ENCODE peak calls at places on chromosomes 5 and 9, in nine cellular contexts. I is adrenal gland; S is CD8-positive, alpha-beta memory T cell; Y is upper lobe of right lung; X is A549; G is astrocyte of the cerebellum; W is prostate gland; T is fibroblast of pulmonary artery; N is mucosa of descending colon. A is an unnamed sample.
A peak's percentile ranks its signal among the peaks of the same experiment; 100 is the strongest.

GRCh38 chr9:117763314-117763713 is 59.1 kb downstream of the TLR4 start:
- DNase-seq in I (peak; percentile 11), S (no peak), Y (no peak), X (no peak), G (no peak), W (no peak), T (peak; percentile 29), N (no peak), A (peak; percentile 31)

GRCh38 chr5:157516626-157517325 is 56.8 kb downstream of the NIPAL4 start:
- DNase-seq in I (peak; percentile 91), S (no peak), Y (no peak), X (peak; percentile 52), G (peak; percentile 80), W (peak; percentile 16), T (peak; percentile 93), N (no peak), A (peak; percentile 82)

GRCh38 chr5:159851053-159851452 is 65.2 kb upstream of the ADRA1B start:
- DNase-seq in I (no peak), S (no peak), Y (no peak), X (no peak), G (no peak), W (no peak), T (no peak), N (no peak), A (no peak)

GRCh38 chr5:141560725-141561483 is 57.9 kb downstream of the DIAPH1 start:
- DNase-seq in I (peak; percentile 92), S (no peak), Y (peak; percentile 71), X (peak; percentile 73), G (peak; percentile 98), W (peak; percentile 86), T (peak; percentile 99), N (peak; percentile 69), A (peak; percentile 87)

GRCh38 chr5:97224112-97224750 is 41.2 kb upstream of the RIOK2 start:
- DNase-seq in I (no peak), S (no peak), Y (no peak), X (peak; percentile 5), G (peak; percentile 28), W (no peak), T (peak; percentile 13), N (no peak), A (peak; percentile 68)

GRCh38 chr9:28365020-28365640 is 791.8 kb upstream of the C9orf72 start:
- DNase-seq in I (no peak), S (no peak), Y (no peak), X (no peak), G (no peak), W (no peak), T (no peak), N (no peak), A (no peak)

GRCh38 chr9:89603629-89604462 is 966 bp upstream of the GADD45G start:
- DNase-seq in I (peak; percentile 90), S (peak; percentile 21), Y (peak; percentile 88), X (peak; percentile 72), G (no peak), W (peak; percentile 69), T (peak; percentile 33), N (peak; percentile 83), A (no peak)

GRCh38 chr5:18772475-18772874 is 1138.2 kb downstream of the TAF11L14 start:
- DNase-seq in I (no peak), S (no peak), Y (no peak), X (peak; percentile 37), G (peak; percentile 3), W (no peak), T (peak; percentile 2), N (no peak), A (no peak)

GRCh38 chr9:116855881-116856662 is 169.0 kb downstream of the TRIM32 start:
- DNase-seq in I (peak; percentile 7), S (no peak), Y (no peak), X (no peak), G (no peak), W (peak; percentile 77), T (no peak), N (no peak), A (no peak)

GRCh38 chr9:115733318-115733717 is 420.3 kb upstream of the PAPPA start:
- DNase-seq in I (no peak), S (no peak), Y (no peak), X (no peak), G (no peak), W (no peak), T (no peak), N (no peak), A (no peak)

GRCh38 chr9:94607340-94607695 is 13.7 kb upstream of the FBP2 start:
- DNase-seq in I (no peak), S (no peak), Y (no peak), X (no peak), G (no peak), W (no peak), T (no peak), N (no peak), A (no peak)

GRCh38 chr5:62133426-62133825 is 172.6 kb upstream of the KIF2A start:
- DNase-seq in I (no peak), S (no peak), Y (no peak), X (no peak), G (no peak), W (no peak), T (no peak), N (no peak), A (no peak)

GRCh38 chr9:35105571-35106342 is 2.8 kb upstream of the STOML2 start:
- DNase-seq in I (no peak), S (no peak), Y (peak; percentile 53), X (no peak), G (no peak), W (no peak), T (no peak), N (no peak), A (no peak)

GRCh38 chr5:81646469-81646868 is 104.4 kb downstream of the SSBP2 start:
- DNase-seq in I (no peak), S (no peak), Y (no peak), X (no peak), G (no peak), W (no peak), T (no peak), N (no peak), A (no peak)

GRCh38 chr9:134564431-134565170 is 77.0 kb upstream of the COL5A1 start:
- DNase-seq in I (no peak), S (no peak), Y (peak; percentile 10), X (no peak), G (peak; percentile 95), W (no peak), T (peak; percentile 59), N (no peak), A (no peak)

GRCh38 chr5:158639876-158640570 is 459.7 kb downstream of the EBF1 start:
- DNase-seq in I (no peak), S (no peak), Y (no peak), X (no peak), G (no peak), W (no peak), T (peak; percentile 4), N (no peak), A (no peak)

GRCh38 chr5:62138607-62139006 is 167.4 kb upstream of the KIF2A start:
- DNase-seq in I (no peak), S (no peak), Y (no peak), X (no peak), G (no peak), W (no peak), T (no peak), N (no peak), A (no peak)

GRCh38 chr9:80948876-80949275 is 740.5 kb downstream of the TLE1 start:
- DNase-seq in I (no peak), S (no peak), Y (no peak), X (no peak), G (no peak), W (no peak), T (no peak), N (no peak), A (no peak)
- H3K4me3 ChIP-seq in I (no peak overlapping the region), S (no peak overlapping the region), Y (no peak overlapping the region), X (no peak overlapping the region), G (no peak overlapping the region), W (no peak overlapping the region), T (no peak overlapping the region), N (no peak overlapping the region), A (no peak overlapping the region)

GRCh38 chr9:27308691-27309390 is 11.9 kb upstream of the EQTN start:
- DNase-seq in I (no peak), S (no peak), Y (no peak), X (no peak), G (no peak), W (no peak), T (no peak), N (no peak), A (no peak)

GRCh38 chr9:27303219-27303618 is 6.3 kb upstream of the EQTN start:
- DNase-seq in I (peak; percentile 46), S (no peak), Y (no peak), X (peak; percentile 24), G (no peak), W (no peak), T (peak; percentile 6), N (no peak), A (no peak)
- H3K4me3 ChIP-seq in I (no peak overlapping the region), S (no peak overlapping the region), Y (no peak overlapping the region), X (no peak overlapping the region), G (no peak overlapping the region), W (no peak overlapping the region), T (no peak overlapping the region), N (no peak overlapping the region), A (no peak overlapping the region)

DNA sequence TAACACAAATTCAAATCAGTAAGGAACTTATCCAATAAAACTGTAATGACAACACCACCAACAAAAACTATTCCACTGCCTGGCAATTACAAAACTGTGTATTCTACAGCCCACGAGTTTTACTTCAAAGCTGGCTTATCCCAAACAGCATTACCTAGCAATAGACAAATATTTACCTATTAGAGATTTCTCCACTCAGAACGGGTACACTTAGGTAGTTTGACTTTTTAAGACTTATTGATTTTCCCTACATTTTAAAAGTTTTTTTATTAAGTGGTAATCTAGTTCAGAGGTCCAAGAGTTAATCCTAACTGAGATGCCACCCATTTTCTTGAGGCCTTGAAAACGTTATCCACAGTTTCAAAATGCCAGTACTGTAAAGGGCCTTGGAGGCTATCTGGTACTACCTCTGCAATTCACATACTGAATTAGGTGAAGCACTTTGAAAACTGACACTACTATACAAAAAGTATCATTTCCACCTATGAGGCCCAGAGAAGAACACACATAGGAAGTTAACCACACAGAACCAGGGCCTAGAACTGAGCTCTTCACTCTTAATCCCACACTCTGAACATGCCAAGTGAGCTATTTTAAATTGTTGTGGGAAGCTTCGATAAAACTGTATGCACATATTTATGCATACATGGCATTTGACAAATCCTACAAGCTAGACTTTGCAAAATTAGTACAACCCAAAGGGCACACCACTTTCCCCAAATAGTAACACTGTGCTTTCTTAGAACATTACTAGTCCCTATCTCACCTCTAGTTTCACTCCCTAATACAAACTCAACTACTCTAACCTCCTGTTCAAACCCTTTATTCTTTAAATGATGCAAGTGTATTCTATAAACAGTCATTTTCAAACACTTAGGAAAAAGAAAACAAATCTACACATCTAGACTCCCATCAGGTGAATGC is 2.1 kb downstream of the NADK2 start:
- DNase-seq in I (no peak), S (no peak), Y (no peak), X (no peak), G (no peak), W (no peak), T (no peak), N (no peak), A (no peak)
- H3K4me3 ChIP-seq in I (peak overlapping the region; percentile 93), S (peak overlapping the region; percentile 4), Y (peak overlapping the region; percentile 83), X (no peak overlapping the region), G (peak overlapping the region; percentile 74), W (no peak overlapping the region), T (peak overlapping the region; percentile 5), N (no peak overlapping the region), A (no peak overlapping the region)

DNA sequence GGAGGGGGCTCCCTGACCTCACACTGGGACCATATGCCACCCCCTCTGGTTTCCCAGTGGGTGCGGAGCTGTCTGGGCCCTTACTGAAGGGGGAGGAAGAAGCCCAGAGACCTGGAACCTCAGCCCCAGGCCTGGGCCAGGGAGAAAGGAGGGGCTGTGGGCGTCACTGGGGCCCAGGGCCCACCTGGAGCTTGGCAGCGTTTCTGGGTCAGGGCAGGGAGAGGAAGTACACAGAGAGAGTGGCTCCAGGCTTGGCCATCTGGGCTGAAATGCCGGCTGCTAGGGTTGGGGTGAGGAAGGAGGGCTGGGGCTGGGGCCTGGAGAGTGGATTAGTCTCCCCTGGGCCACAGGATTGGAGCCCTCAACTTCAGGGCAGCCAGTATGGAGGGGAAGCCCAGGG is 6.4 kb upstream of the DAB2IP start:
- DNase-seq in I (no peak), S (no peak), Y (no peak), X (no peak), G (no peak), W (no peak), T (no peak), N (no peak), A (no peak)
- H3K4me3 ChIP-seq in I (no peak overlapping the region), S (no peak overlapping the region), Y (no peak overlapping the region), X (no peak overlapping the region), G (no peak overlapping the region), W (no peak overlapping the region), T (no peak overlapping the region), N (no peak overlapping the region), A (no peak overlapping the region)

A was measured in BJ.